ENCODE peak calls at places on chromosomes 11 and 22, in nine cellular contexts. W, X, C, R, H, P, Y, K and A are unnamed samples.

GRCh38 chr11:134360050-134360835 is 28.5 kb downstream of the GLB1L2 start:
- DNase-seq in W (peak; percentile 76), X (peak; percentile 34), C (peak; percentile 85), R (no peak), H (peak; percentile 54), P (peak; percentile 48), Y (peak; percentile 90), K (peak; percentile 77), A (peak; percentile 83)

GRCh38 chr22:24402460-24403192 is 24.8 kb upstream of the ADORA2A start:
- DNase-seq in W (peak; percentile 81), X (peak; percentile 88), C (peak; percentile 85), R (no peak), H (peak; percentile 82), P (no peak), Y (peak; percentile 90), K (no peak), A (peak; percentile 67)

GRCh38 chr11:71146846-71147245 is 105.5 kb downstream of the SHANK2 start:
- DNase-seq in W (no peak), X (no peak), C (no peak), R (no peak), H (no peak), P (no peak), Y (peak; percentile 66), K (no peak), A (no peak)

GRCh38 chr11:134541951-134542350 is 129.9 kb upstream of the B3GAT1 start:
- DNase-seq in W (no peak), X (no peak), C (no peak), R (no peak), H (no peak), P (no peak), Y (no peak), K (no peak), A (no peak)

GRCh38 chr22:43148581-43148980 is 2.8 kb upstream of the TSPO start:
- DNase-seq in W (no peak), X (no peak), C (no peak), R (no peak), H (no peak), P (no peak), Y (no peak), K (no peak), A (no peak)

GRCh38 chr11:126101241-126101929 is 38.7 kb upstream of the CDON start:
- DNase-seq in W (no peak), X (no peak), C (no peak), R (no peak), H (no peak), P (no peak), Y (no peak), K (no peak), A (no peak)

GRCh38 chr11:33168605-33169240 is 7.4 kb upstream of the CSTF3 start:
- DNase-seq in W (no peak), X (no peak), C (no peak), R (no peak), H (no peak), P (no peak), Y (no peak), K (no peak), A (no peak)

GRCh38 chr11:25755918-25756584 is 575.9 kb upstream of the ANO3 start:
- DNase-seq in W (no peak), X (no peak), C (no peak), R (no peak), H (no peak), P (no peak), Y (peak; percentile 60), K (no peak), A (no peak)

GRCh38 chr11:130428271-130428670 is at the start of gene ADAMTS8:
- DNase-seq in W (no peak), X (no peak), C (no peak), R (no peak), H (no peak), P (no peak), Y (no peak), K (no peak), A (no peak)

GRCh38 chr11:86068138-86068861 is 584 bp downstream of the PICALM start:
- DNase-seq in W (peak; percentile 33), X (peak; percentile 42), C (peak; percentile 35), R (no peak), H (no peak), P (peak; percentile 24), Y (no peak), K (peak; percentile 23), A (no peak)

GRCh38 chr11:127451852-127452251 is 451.3 kb upstream of the KIRREL3 start:
- DNase-seq in W (no peak), X (no peak), C (no peak), R (no peak), H (no peak), P (no peak), Y (no peak), K (no peak), A (no peak)

GRCh38 chr22:19038164-19038546 is 84.1 kb downstream of the DGCR2 start:
- DNase-seq in W (no peak), X (no peak), C (no peak), R (no peak), H (no peak), P (no peak), Y (peak; percentile 43), K (no peak), A (no peak)

GRCh38 chr22:31588970-31589675 is 72.9 kb downstream of the PISD start:
- DNase-seq in W (no peak), X (no peak), C (no peak), R (no peak), H (no peak), P (no peak), Y (no peak), K (no peak), A (no peak)

GRCh38 chr11:62223095-62223494 is 14.6 kb downstream of the SCGB2A1 start:
- DNase-seq in W (peak; percentile 21), X (no peak), C (no peak), R (no peak), H (no peak), P (no peak), Y (no peak), K (no peak), A (no peak)

GRCh38 chr11:39442177-39442576 is 2017.3 kb downstream of the LRRC4C start:
- DNase-seq in W (no peak), X (no peak), C (no peak), R (no peak), H (no peak), P (no peak), Y (peak; percentile 66), K (no peak), A (no peak)

GRCh38 chr22:37165066-37165465 is 15.3 kb upstream of the IL2RB start:
- DNase-seq in W (no peak), X (no peak), C (no peak), R (no peak), H (no peak), P (no peak), Y (peak; percentile 34), K (no peak), A (no peak)

GRCh38 chr11:96614101-96614500 is 224.3 kb downstream of the JRKL start:
- DNase-seq in W (no peak), X (no peak), C (no peak), R (no peak), H (no peak), P (no peak), Y (no peak), K (no peak), A (no peak)

GRCh38 chr22:20442485-20443284 is 5.1 kb upstream of the SCARF2 start:
- DNase-seq in W (no peak), X (no peak), C (no peak), R (no peak), H (no peak), P (no peak), Y (no peak), K (no peak), A (no peak)

GRCh38 chr11:129637473-129637872 is 178.2 kb upstream of the TMEM45B start:
- DNase-seq in W (peak; percentile 17), X (no peak), C (no peak), R (no peak), H (no peak), P (no peak), Y (no peak), K (no peak), A (peak; percentile 58)

GRCh38 chr11:119847836-119848235 is 118.8 kb upstream of the NECTIN1 start:
- DNase-seq in W (no peak), X (no peak), C (no peak), R (no peak), H (no peak), P (no peak), Y (no peak), K (no peak), A (no peak)

GRCh38 chr11:65885808-65886536 is 2.3 kb downstream of the FIBP start:
- DNase-seq in W (no peak), X (no peak), C (no peak), R (no peak), H (no peak), P (no peak), Y (peak; percentile 45), K (no peak), A (no peak)

GRCh38 chr22:32994046-32994827 is 63.9 kb downstream of the SYN3 start:
- DNase-seq in W (no peak), X (no peak), C (no peak), R (no peak), H (no peak), P (no peak), Y (no peak), K (peak; percentile 36), A (no peak)

DNA sequence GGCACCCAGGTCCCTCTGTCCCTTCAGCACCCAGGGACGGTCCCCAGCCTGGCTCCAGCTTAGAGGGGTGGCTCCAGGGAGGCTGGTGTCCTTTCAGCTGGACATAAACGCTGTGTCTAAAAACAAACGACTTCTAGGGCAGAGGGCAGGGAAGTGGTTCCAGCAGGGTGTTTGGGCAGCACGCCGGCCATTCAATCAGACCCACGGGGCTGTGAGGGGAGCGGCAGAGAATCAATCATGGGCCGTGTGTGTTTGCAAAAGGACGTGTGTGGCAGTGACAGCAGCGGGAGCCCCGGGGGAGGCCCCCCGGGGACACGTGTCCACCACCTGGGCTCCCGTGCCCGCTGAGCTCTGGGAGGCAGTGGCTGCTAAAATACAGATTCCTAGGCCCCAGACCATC is 127.7 kb downstream of the MN1 start:
- DNase-seq in W (no peak), X (no peak), C (no peak), R (no peak), H (no peak), P (no peak), Y (no peak), K (no peak), A (no peak)
- H3K27ac ChIP-seq in W (no peak overlapping the region), X (no peak overlapping the region), C (no peak overlapping the region), R (no peak overlapping the region), H (no peak overlapping the region), P (no peak overlapping the region), Y (no peak overlapping the region), K (no peak overlapping the region), A (peak overlapping the region; percentile 88)

GRCh38 chr11:44978961-44979331 is 28.3 kb upstream of the TP53I11 start:
- DNase-seq in W (peak; percentile 91), X (no peak), C (no peak), R (no peak), H (no peak), P (no peak), Y (peak; percentile 66), K (no peak), A (peak; percentile 45)
- H3K27ac ChIP-seq in W (peak overlapping the region; percentile 78), X (no peak overlapping the region), C (peak overlapping the region; percentile 44), R (peak overlapping the region; percentile 58), H (no peak overlapping the region), P (no peak overlapping the region), Y (no peak overlapping the region), K (peak overlapping the region; percentile 36), A (peak overlapping the region; percentile 71)

GRCh38 chr11:47189100-47189834 is 3.0 kb upstream of the PACSIN3 start:
- DNase-seq in W (peak; percentile 96), X (no peak), C (no peak), R (no peak), H (no peak), P (no peak), Y (no peak), K (no peak), A (peak; percentile 69)
- H3K27ac ChIP-seq in W (peak overlapping the region; percentile 67), X (peak overlapping the region; percentile 96), C (peak overlapping the region; percentile 14), R (no peak overlapping the region), H (no peak overlapping the region), P (no peak overlapping the region), Y (peak overlapping the region; percentile 71), K (no peak overlapping the region), A (peak overlapping the region; percentile 68)

GRCh38 chr11:19606856-19607655 is 105.6 kb upstream of the NAV2 start:
- DNase-seq in W (no peak), X (no peak), C (no peak), R (no peak), H (no peak), P (no peak), Y (no peak), K (no peak), A (no peak)
- H3K27ac ChIP-seq in W (no peak overlapping the region), X (no peak overlapping the region), C (no peak overlapping the region), R (no peak overlapping the region), H (no peak overlapping the region), P (no peak overlapping the region), Y (no peak overlapping the region), K (no peak overlapping the region), A (no peak overlapping the region)